ENCODE peak calls at places on chromosomes 1 and 21, in six cellular contexts. C is lung, D is PC-3, R is heart right ventricle, A is IMR-90, P is uterus. H is an unnamed sample.

GRCh38 chr1:18464665-18465050 is 16.1 kb upstream of the KLHDC7A start:
- DNase-seq in C (peak), A (no peak), R (no peak), D (no peak), P (no peak), H (peak)

GRCh38 chr1:201226859-201227488 is 36.4 kb downstream of the IGFN1 start:
- DNase-seq in A (no peak), D (no peak), R (no peak), P (no peak), C (no peak), H (peak)

GRCh38 chr1:21869620-21870121 is 57.6 kb downstream of the LDLRAD2 start:
- DNase-seq in R (peak), D (peak), P (peak), C (peak), A (peak), H (peak)

GRCh38 chr1:201904579-201904978 is 15.9 kb downstream of the SHISA4 start:
- DNase-seq in R (peak), A (peak), P (peak), C (no peak), D (no peak), H (peak)

GRCh38 chr1:161913482-161914140 is 110.1 kb downstream of the OLFML2B start:
- DNase-seq in D (peak), C (no peak), A (peak), R (no peak), P (no peak), H (no peak)

GRCh38 chr1:226987623-226988336 is 47.7 kb downstream of the COQ8A start:
- DNase-seq in R (no peak), P (no peak), C (no peak), A (no peak), D (no peak), H (peak)

GRCh38 chr1:162688521-162688920 is 56.3 kb downstream of the DDR2 start:
- DNase-seq in C (no peak), D (no peak), R (no peak), A (no peak), P (peak), H (no peak)

GRCh38 chr1:31878018-31878417 is 60.1 kb downstream of the PTP4A2 start:
- DNase-seq in D (no peak), A (no peak), R (no peak), P (no peak), C (no peak), H (no peak)

GRCh38 chr1:3653286-3653618 is 936 bp downstream of the TP73 start:
- DNase-seq in R (no peak), C (no peak), P (no peak), D (no peak), A (no peak), H (no peak)

GRCh38 chr1:21251773-21252471 is 38.3 kb downstream of the ECE1 start:
- DNase-seq in D (peak), A (peak), P (peak), C (peak), R (peak), H (no peak)

GRCh38 chr21:37907076-37907475 is 9.2 kb downstream of the KCNJ6 start:
- DNase-seq in D (peak), P (no peak), C (no peak), A (no peak), R (no peak), H (no peak)

GRCh38 chr1:47522890-47523811 is 85.3 kb downstream of the FOXD2 start:
- DNase-seq in D (no peak), C (no peak), A (no peak), R (no peak), P (no peak), H (no peak)

GRCh38 chr1:93714350-93714749 is 32.7 kb upstream of the BCAR3 start:
- DNase-seq in A (no peak), R (no peak), C (no peak), P (no peak), D (no peak), H (no peak)
- H3K27ac ChIP-seq in A (no peak), R (no peak), C (no peak), P (no peak), D (no peak), H (no peak)

GRCh38 chr1:11522400-11523235 is 43.7 kb downstream of the DISP3 start:
- DNase-seq in A (no peak), C (no peak), D (no peak), P (no peak), R (no peak), H (peak)

GRCh38 chr1:11523261-11523660 is 44.3 kb downstream of the DISP3 start:
- DNase-seq in A (no peak), R (no peak), P (no peak), C (no peak), D (no peak), H (peak)

GRCh38 chr1:11524465-11525150 is 45.7 kb downstream of the DISP3 start:
- DNase-seq in R (no peak), D (no peak), A (no peak), P (no peak), C (no peak), H (no peak)

GRCh38 chr1:11525151-11525505 is 46.2 kb downstream of the DISP3 start:
- DNase-seq in P (no peak), A (no peak), C (no peak), R (no peak), D (no peak), H (no peak)

DNA sequence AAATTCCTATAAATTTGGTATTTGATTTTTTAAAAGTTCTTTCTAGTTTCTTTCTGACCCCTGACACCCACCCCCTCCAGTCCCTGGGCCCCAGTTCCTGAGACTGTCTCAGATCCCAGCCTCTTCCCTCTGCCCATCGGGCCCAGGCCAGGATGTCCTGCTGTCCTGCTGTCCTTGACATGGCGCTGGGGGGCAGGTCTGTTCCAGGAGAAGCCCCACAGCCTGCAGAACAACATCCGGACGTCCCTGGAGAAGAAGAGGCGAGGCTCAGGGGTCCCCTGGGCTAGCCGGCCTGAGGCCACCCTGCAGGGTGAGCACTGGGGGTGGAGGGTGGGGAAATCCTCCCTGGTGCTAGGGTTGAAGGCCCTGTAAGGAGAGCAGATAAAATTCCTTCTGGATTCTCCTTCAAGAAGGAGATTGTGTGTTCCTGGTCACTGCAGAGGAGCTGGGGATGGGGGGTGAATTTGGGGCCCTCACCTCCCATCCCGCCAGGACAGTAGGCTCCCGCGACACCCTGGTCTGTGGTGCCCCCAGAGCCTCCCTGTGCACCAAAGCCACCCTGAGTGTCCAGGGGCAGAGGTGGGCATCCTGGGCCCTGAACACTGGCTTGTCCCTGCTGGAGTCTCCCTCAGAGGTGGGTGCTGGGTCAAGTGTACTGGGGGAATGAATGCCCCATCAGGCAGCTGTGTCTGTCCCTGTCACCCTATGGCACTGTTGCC is 45.0 kb downstream of the DISP3 start:
- DNase-seq in P (no peak), A (no peak), R (no peak), D (no peak), C (no peak), H (peak)
- TF ChIP-seq CTCF in P (no peak), A (no peak), R (no peak), D (no peak), C (no peak), H (no peak)

GRCh38 chr1:97192872-97193572 is 471.4 kb downstream of the PTBP2 start:
- DNase-seq in A (peak), P (no peak), R (no peak), C (peak), D (peak), H (no peak)
- H3K27ac ChIP-seq in A (peak), P (no peak), R (no peak), C (no peak), D (peak), H (no peak)

DNA sequence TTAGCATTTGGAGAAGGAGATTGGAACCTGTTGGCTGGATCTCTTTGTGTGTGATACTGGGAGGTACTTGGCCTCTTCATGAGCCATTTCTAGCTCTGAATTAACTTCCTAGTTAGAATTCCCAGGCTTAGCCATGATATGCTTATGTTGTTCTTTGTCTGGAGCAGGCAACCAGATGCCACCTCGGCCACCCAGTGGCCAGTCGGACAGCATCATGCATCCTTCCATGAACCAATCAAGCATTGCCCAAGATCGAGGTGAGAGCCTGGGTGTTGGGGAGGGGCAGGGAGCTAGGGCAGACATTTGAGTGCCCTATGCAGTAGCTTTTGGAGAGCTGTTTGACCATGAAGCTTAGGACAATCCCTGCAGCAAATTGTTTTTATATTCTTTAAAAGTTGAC is 26.5 kb upstream of the PIGV start:
- DNase-seq in C (no peak), A (no peak), P (no peak), R (no peak), D (peak), H (no peak)
- TF ChIP-seq CTCF in C (no peak), A (peak), P (no peak), R (no peak), D (peak), H (no peak)

DNA sequence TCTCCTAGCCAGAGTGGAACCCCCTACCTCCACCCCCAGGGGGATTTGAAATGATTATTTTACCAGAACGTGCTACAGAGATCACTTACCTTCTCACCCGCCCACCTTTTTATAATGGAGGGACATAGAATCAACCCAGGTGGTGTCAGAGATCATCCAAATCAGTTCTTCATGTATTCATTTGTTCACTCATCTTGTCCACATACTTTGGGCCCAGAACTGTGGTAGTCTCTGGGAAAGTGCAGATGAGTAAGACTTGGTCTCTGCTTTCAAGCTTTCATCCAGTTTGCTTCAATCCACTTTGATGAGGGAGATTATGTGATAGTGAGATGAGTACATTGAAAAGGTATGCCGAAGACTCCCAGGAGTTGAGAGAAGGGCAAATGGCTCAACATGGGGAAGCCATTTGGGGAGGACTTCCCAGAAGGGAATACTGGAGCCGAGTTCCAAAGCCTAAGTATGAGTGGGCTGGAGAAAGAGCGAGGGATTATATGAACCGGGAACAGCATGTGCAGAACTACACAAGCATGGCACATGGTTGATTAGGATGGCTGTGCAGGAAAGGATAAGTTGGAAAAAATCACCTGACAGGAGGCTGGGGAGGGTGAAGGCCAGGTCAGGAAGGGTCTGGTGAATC is 1.9 kb downstream of the FGGY start:
- DNase-seq in A (peak), R (no peak), P (no peak), C (no peak), D (peak), H (no peak)
- H3K27ac ChIP-seq in A (no peak), R (peak), P (peak), C (peak), D (peak), H (no peak)

GRCh38 chr1:228267962-228268890 is 60.4 kb downstream of the OBSCN start:
- DNase-seq in A (no peak), R (peak), D (no peak), P (no peak), C (peak), H (peak)

GRCh38 chr1:228263636-228264035 is 55.8 kb downstream of the OBSCN start:
- DNase-seq in A (no peak), C (no peak), P (no peak), R (no peak), D (no peak), H (no peak)

GRCh38 chr1:228264100-228264816 is 56.4 kb downstream of the OBSCN start:
- DNase-seq in C (peak), D (no peak), R (no peak), P (no peak), A (no peak), H (no peak)

GRCh38 chr1:228262475-228262874 is 54.6 kb downstream of the OBSCN start:
- DNase-seq in R (no peak), A (no peak), C (no peak), P (no peak), D (no peak), H (no peak)

GRCh38 chr1:228265167-228265566 is 57.3 kb downstream of the OBSCN start:
- DNase-seq in R (no peak), C (no peak), D (peak), P (no peak), A (peak), H (no peak)
- TF ChIP-seq CTCF in R (no peak), C (no peak), D (peak), P (no peak), A (peak), H (no peak)

GRCh38 chr1:175217674-175218073 is 25.1 kb upstream of the KIAA0040 start:
- DNase-seq in P (no peak), A (no peak), R (no peak), D (peak), C (no peak), H (no peak)

GRCh38 chr1:175220853-175221547 is 28.4 kb upstream of the KIAA0040 start:
- DNase-seq in C (no peak), D (no peak), A (no peak), P (no peak), R (no peak), H (no peak)

GRCh38 chr1:175218132-175218531 is 25.6 kb upstream of the KIAA0040 start:
- DNase-seq in A (no peak), D (peak), P (no peak), C (no peak), R (no peak), H (no peak)

GRCh38 chr1:175219774-175220173 is 27.2 kb upstream of the KIAA0040 start:
- DNase-seq in C (no peak), D (no peak), A (no peak), P (no peak), R (peak), H (no peak)

DNA sequence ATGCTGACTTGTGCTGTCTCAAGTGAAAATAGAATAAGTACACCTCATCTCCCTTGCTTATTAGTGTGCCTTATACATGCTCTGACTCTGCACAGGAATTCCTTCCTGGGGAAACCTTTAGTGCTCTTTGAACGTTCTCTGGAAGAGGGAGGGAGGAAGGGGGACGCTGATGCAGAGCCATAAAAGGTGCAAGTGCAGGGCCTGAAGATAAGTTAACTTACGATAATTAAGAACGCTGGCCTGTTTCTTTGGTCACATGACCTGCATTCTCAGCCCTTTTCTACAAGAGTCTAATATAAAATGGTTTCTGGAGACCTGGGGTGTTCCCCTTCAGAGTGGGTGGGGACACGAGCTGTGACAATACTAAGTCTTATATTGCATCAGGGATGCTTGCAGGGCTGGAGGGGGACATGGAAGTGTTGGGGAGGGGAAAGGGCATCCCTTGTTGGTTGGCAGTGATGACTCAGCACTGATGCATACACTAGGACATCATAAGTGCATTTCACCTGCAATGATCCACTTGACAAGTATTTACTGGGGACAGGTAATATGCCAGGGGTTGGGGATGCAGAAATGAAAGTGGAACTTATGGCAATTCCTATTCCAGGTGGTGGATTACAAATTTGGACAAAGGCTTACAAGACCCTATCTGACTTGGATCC is 26.3 kb upstream of the KIAA0040 start:
- DNase-seq in P (no peak), C (no peak), R (no peak), D (peak), A (no peak), H (no peak)
- H3K27ac ChIP-seq in P (no peak), C (no peak), R (no peak), D (peak), A (no peak), H (no peak)

DNA sequence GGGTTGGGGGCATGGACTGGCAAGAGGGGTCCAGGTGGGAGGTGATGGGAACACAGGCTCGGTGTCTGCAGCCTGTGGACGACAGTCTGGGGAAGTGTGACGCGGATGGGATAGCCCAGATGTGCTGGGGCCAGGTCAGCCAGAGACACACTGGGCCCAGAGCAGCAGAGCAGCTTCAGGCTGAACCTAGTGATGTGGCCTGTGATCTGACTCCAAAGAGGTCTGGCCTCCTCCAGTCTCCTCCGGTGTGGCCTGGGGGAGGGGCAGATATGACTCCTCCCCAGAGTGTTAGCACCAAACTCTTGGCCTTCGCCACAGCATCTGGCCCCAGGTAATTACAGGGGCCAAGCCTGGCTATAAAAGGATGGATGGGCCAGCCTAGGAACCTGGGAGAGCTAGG is 13.5 kb downstream of the EFNA3 start:
- DNase-seq in D (no peak), R (no peak), A (no peak), P (no peak), C (no peak), H (peak)
- TF ChIP-seq CTCF in D (no peak), R (no peak), A (no peak), P (no peak), C (no peak), H (no peak)